ENCODE peak calls at places on chromosomes 6 and 20, in eight cellular contexts. J is cardiac fibroblast, M is PC-9, G is neural progenitor cell, F is fibroblast of mammary gland, Q is RWPE1, I is HFFc6, X is colonic mucosa. U is an unnamed sample.

GRCh38 chr20:51542033-51542893 is at the start of gene NFATC2:
- DNase-seq in X (peak), Q (peak), I (no peak), F (no peak), M (peak), G (peak), J (no peak), U (no peak)

GRCh38 chr6:54095740-54096139 is 15.5 kb upstream of the MLIP start:
- DNase-seq in J (no peak), G (no peak), I (no peak), X (no peak), F (no peak), Q (no peak), M (no peak), U (no peak)

GRCh38 chr6:133623621-133624020 is 265.3 kb upstream of the TCF21 start:
- DNase-seq in J (peak), G (no peak), F (peak), X (no peak), I (no peak), M (no peak), Q (no peak), U (peak)

GRCh38 chr6:127514396-127515227 is 4.5 kb downstream of the MTCL3 start:
- DNase-seq in F (peak), Q (no peak), I (peak), G (peak), J (peak), X (peak), M (peak), U (peak)

GRCh38 chr6:134491473-134491872 is 173.6 kb upstream of the SGK1 start:
- DNase-seq in F (no peak), X (no peak), G (no peak), M (no peak), J (no peak), I (no peak), Q (no peak), U (peak)

GRCh38 chr6:139894271-139894670 is 519.8 kb upstream of the CITED2 start:
- DNase-seq in Q (no peak), I (no peak), G (no peak), F (no peak), X (no peak), M (no peak), J (no peak), U (no peak)

GRCh38 chr6:50724381-50725124 is 11.2 kb downstream of the TFAP2D start:
- DNase-seq in Q (no peak), J (no peak), G (peak), I (no peak), F (no peak), M (no peak), X (no peak), U (no peak)

GRCh38 chr6:28985396-28986164 is 19.5 kb downstream of the ZNF311 start:
- DNase-seq in G (peak), M (peak), J (peak), I (peak), Q (peak), X (peak), F (peak), U (peak)

GRCh38 chr20:36645998-36646397 is at the start of gene SLA2:
- DNase-seq in M (no peak), F (no peak), I (no peak), X (peak), G (no peak), Q (no peak), J (no peak), U (no peak)

GRCh38 chr6:79076881-79077641 is 993 bp downstream of the PHIP start:
- DNase-seq in F (peak), J (peak), Q (peak), G (peak), M (peak), I (peak), X (peak), U (peak)

GRCh38 chr20:64229537-64230061 is 25.9 kb upstream of the PCMTD2 start:
- DNase-seq in I (no peak), M (no peak), G (no peak), J (no peak), F (no peak), X (peak), Q (no peak), U (no peak)

GRCh38 chr6:46219661-46220060 is 48.9 kb upstream of the ENPP5 start:
- DNase-seq in X (no peak), Q (no peak), F (no peak), I (no peak), M (no peak), J (no peak), G (no peak), U (no peak)

GRCh38 chr20:24653306-24653705 is 183.9 kb downstream of the SYNDIG1 start:
- DNase-seq in F (no peak), J (peak), X (no peak), M (no peak), I (peak), G (no peak), Q (no peak), U (no peak)

GRCh38 chr6:45718901-45719300 is 296.8 kb downstream of the CLIC5 start:
- DNase-seq in Q (no peak), F (peak), I (peak), X (no peak), J (peak), M (no peak), G (no peak), U (no peak)

GRCh38 chr6:71727632-71728294 is 158.6 kb upstream of the RIMS1 start:
- DNase-seq in J (peak), Q (no peak), M (no peak), I (no peak), G (no peak), F (no peak), X (no peak), U (no peak)

DNA sequence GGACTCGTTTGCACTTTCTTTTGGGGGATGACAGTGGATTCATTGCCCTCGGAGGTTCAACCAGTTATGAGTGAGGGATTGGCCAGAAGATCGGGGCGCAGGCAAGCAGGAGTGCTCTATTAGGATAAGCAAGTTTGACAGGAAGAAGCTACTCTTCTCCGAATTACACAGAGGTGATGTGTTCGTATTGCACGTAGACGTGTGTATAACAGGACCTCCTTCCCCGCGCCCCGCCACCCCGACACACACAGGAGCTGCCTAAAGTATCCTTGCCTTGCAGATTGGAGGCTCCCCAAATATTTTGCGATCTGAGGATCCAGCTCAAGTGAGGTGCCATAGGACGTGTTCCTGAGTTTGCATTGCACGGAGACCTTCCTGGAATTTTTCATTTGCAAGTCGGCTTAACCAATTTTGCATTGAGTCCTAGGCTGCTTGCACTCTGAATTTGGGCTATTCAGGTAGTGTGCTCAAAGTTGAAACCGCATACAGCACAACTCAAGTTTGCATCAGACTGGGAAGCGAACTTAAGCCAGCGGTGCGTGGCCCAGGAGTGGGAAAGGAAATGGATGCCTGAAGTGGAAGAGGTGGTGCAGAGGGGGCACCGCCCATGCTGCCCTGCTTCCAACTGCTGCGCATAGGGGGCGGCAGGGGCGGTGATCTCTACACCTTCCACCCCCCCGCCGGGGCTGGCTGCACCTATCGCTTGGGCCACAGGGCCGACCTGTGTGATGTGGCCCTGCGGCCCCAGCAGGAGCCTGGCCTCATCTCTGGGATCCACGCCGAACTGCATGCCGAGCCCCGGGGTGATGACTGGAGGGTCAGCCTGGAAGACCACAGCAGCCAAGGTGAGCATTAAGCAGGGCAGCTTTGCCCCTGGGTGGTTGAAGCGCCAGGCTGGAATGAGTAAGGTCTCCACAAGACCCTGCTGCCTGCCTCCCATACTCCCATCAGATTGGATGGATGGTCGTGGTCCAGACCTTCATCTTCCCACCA is 770 bp downstream of the TCF19 start:
- DNase-seq in Q (peak), I (no peak), G (peak), X (peak), M (no peak), F (peak), J (peak), U (no peak)
- TF ChIP-seq CTCF in Q (peak), I (peak), G (peak), X (no peak), M (no peak), F (no peak), J (peak), U (peak)

GRCh38 chr6:90296346-90297123 is at the start of gene BACH2:
- DNase-seq in Q (peak), M (peak), X (peak), I (peak), F (peak), G (peak), J (peak), U (peak)

GRCh38 chr6:90294008-90294511 is 2.6 kb downstream of the BACH2 start:
- DNase-seq in G (no peak), Q (no peak), M (no peak), I (no peak), F (no peak), X (no peak), J (no peak), U (no peak)

GRCh38 chr6:90294614-90294988 is 2.0 kb downstream of the BACH2 start:
- DNase-seq in J (no peak), I (no peak), G (peak), M (no peak), F (no peak), X (no peak), Q (peak), U (no peak)

GRCh38 chr6:90295854-90296345 is 743 bp downstream of the BACH2 start:
- DNase-seq in G (peak), Q (peak), J (peak), F (peak), I (peak), M (peak), X (peak), U (peak)

GRCh38 chr6:90294989-90295853 is 1.4 kb downstream of the BACH2 start:
- DNase-seq in X (peak), J (peak), I (no peak), M (peak), Q (peak), G (peak), F (peak), U (peak)
- TF ChIP-seq CTCF in X (no peak), J (no peak), I (no peak), M (no peak), Q (peak), G (no peak), F (no peak), U (peak)

GRCh38 chr6:130758818-130759217 is 68.4 kb upstream of the SMLR1 start:
- DNase-seq in F (no peak), J (no peak), X (no peak), G (no peak), Q (no peak), M (no peak), I (no peak), U (no peak)
- TF ChIP-seq CTCF in F (no peak), J (no peak), X (no peak), G (no peak), Q (no peak), M (no peak), I (no peak), U (no peak)

GRCh38 chr20:22491188-22491500 is 93.2 kb downstream of the FOXA2 start:
- DNase-seq in G (no peak), J (no peak), I (no peak), F (no peak), M (no peak), Q (no peak), X (no peak), U (no peak)

GRCh38 chr20:22492497-22492896 is 91.9 kb downstream of the FOXA2 start:
- DNase-seq in G (no peak), I (no peak), F (no peak), J (no peak), M (no peak), X (no peak), Q (no peak), U (no peak)

GRCh38 chr20:22495172-22495571 is 89.2 kb downstream of the FOXA2 start:
- DNase-seq in G (no peak), F (no peak), I (no peak), Q (no peak), M (no peak), X (no peak), J (no peak), U (no peak)

GRCh38 chr20:22489614-22490286 is 94.6 kb downstream of the FOXA2 start:
- DNase-seq in Q (no peak), F (no peak), M (no peak), J (no peak), I (no peak), G (no peak), X (peak), U (no peak)

GRCh38 chr20:22490287-22491187 is 93.8 kb downstream of the FOXA2 start:
- DNase-seq in G (peak), F (peak), Q (peak), J (no peak), I (no peak), M (no peak), X (peak), U (no peak)
- TF ChIP-seq CTCF in G (peak), F (no peak), Q (no peak), J (no peak), I (no peak), M (no peak), X (no peak), U (no peak)

DNA sequence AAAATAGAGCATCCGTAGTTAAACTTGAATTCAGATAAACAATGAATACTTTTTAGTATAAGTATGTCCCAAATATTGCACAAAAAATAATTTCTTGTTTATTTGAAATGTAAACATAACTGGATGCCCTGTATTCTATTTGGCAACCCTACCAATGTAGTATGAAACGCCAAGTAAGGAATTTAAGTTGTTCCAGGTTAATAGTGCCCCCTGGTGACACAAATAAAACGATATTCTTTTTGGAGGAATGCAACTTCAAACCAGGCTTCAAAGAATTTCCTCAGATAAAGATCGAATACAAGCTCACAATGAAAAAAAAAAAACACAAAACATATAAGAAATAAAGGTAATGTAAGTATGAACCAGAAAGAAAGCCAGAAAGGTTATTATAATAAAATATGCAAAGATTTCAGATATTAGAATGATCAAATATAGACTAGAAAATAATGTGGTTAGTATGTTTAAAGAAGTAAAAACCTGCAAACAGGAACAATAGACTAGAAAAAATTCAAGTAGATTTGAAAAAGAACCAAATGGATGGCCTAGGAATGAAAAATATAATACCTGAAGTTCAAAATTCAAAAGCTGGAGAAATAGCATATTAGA is 18.4 kb upstream of the AKAP7 start:
- DNase-seq in Q (peak), M (no peak), J (peak), F (peak), I (peak), G (peak), X (peak), U (peak)
- TF ChIP-seq CTCF in Q (peak), M (peak), J (peak), F (peak), I (peak), G (peak), X (peak), U (peak)

GRCh38 chr6:145756170-145756662 is 20.9 kb upstream of the EPM2A start:
- DNase-seq in M (peak), I (peak), Q (peak), F (peak), X (no peak), G (no peak), J (peak), U (peak)

GRCh38 chr6:145763742-145764141 is 28.4 kb upstream of the EPM2A start:
- DNase-seq in I (no peak), M (no peak), F (no peak), X (no peak), Q (no peak), G (no peak), J (no peak), U (no peak)

GRCh38 chr6:145755682-145756081 is 20.4 kb upstream of the EPM2A start:
- DNase-seq in F (no peak), I (no peak), X (no peak), M (no peak), Q (no peak), G (no peak), J (peak), U (no peak)

GRCh38 chr6:145758086-145758485 is 22.8 kb upstream of the EPM2A start:
- DNase-seq in I (no peak), G (no peak), F (no peak), Q (no peak), J (peak), M (no peak), X (no peak), U (no peak)

DNA sequence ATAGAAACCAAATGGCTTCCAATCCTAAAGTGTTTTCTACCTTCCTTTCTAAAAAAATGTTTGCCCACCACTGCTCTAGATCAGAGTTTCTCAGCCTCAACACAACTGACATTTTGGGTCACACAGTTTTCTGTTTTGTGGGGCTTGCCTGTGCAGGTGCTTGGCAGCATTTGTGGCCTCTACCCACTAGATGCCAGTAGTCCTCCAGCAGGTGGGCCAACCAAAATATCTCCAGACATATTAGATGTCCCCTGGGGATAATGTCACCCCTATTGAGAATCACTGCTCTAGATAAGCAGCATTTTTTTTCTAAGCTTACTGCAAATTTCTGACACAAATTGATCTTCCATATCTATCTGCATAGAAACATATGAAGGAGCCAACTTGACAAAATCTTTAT is 26.3 kb upstream of the EPM2A start:
- DNase-seq in I (no peak), X (no peak), Q (no peak), M (no peak), G (no peak), F (no peak), J (no peak), U (no peak)
- TF ChIP-seq CTCF in I (no peak), X (no peak), Q (no peak), M (no peak), G (no peak), F (no peak), J (no peak), U (no peak)

GRCh38 chr6:12393100-12393499 is 102.9 kb downstream of the EDN1 start:
- DNase-seq in J (peak), F (no peak), X (no peak), G (no peak), I (no peak), M (no peak), Q (no peak), U (no peak)

GRCh38 chr6:12392490-12392889 is 102.3 kb downstream of the EDN1 start:
- DNase-seq in Q (no peak), I (no peak), M (no peak), J (no peak), F (no peak), X (no peak), G (no peak), U (no peak)

GRCh38 chr6:12391472-12391871 is 101.3 kb downstream of the EDN1 start:
- DNase-seq in Q (no peak), J (no peak), F (no peak), G (no peak), I (no peak), M (no peak), X (no peak), U (no peak)

GRCh38 chr6:12394170-12394569 is 104.0 kb downstream of the EDN1 start:
- DNase-seq in J (no peak), M (no peak), F (no peak), G (no peak), I (no peak), Q (no peak), X (no peak), U (no peak)

GRCh38 chr6:12395898-12396297 is 105.7 kb downstream of the EDN1 start:
- DNase-seq in I (no peak), M (no peak), F (no peak), X (no peak), G (no peak), Q (no peak), J (peak), U (peak)
- TF ChIP-seq CTCF in I (peak), M (peak), F (peak), X (no peak), G (no peak), Q (no peak), J (peak), U (peak)

GRCh38 chr6:41428402-41428994 is 93.1 kb downstream of the NCR2 start:
- DNase-seq in M (no peak), J (no peak), G (peak), X (peak), F (no peak), Q (no peak), I (no peak), U (peak)

GRCh38 chr6:41426438-41426851 is 91.0 kb downstream of the NCR2 start:
- DNase-seq in Q (no peak), I (no peak), F (no peak), X (no peak), G (peak), J (no peak), M (no peak), U (peak)

GRCh38 chr6:41426888-41427641 is 91.7 kb downstream of the NCR2 start:
- DNase-seq in M (no peak), X (no peak), G (peak), J (no peak), F (no peak), I (no peak), Q (no peak), U (no peak)

GRCh38 chr6:41428995-41429417 is 93.6 kb downstream of the NCR2 start:
- DNase-seq in G (no peak), F (peak), M (no peak), X (peak), Q (no peak), J (peak), I (peak), U (peak)

GRCh38 chr6:41427642-41428401 is 92.4 kb downstream of the NCR2 start:
- DNase-seq in J (no peak), X (peak), G (peak), I (no peak), Q (peak), M (peak), F (no peak), U (no peak)
- TF ChIP-seq CTCF in J (no peak), X (no peak), G (no peak), I (peak), Q (peak), M (no peak), F (no peak), U (no peak)

GRCh38 chr6:75550544-75551167 is 51.0 kb upstream of the SENP6 start:
- DNase-seq in X (no peak), J (no peak), I (no peak), Q (no peak), F (no peak), G (no peak), M (no peak), U (no peak)

GRCh38 chr6:75543311-75543710 is 49.7 kb upstream of the FILIP1 start:
- DNase-seq in G (no peak), M (no peak), Q (no peak), J (no peak), X (no peak), F (no peak), I (no peak), U (no peak)

GRCh38 chr6:75551367-75551952 is 50.2 kb upstream of the SENP6 start:
- DNase-seq in I (no peak), Q (no peak), X (no peak), G (no peak), F (no peak), J (no peak), M (no peak), U (no peak)

GRCh38 chr6:75546401-75546800 is 52.8 kb upstream of the FILIP1 start:
- DNase-seq in F (peak), X (no peak), J (peak), I (peak), Q (peak), M (no peak), G (peak), U (peak)
- TF ChIP-seq CTCF in F (peak), X (no peak), J (peak), I (peak), Q (peak), M (peak), G (peak), U (peak)